ENCODE peak calls at places on chromosomes 4 and X, in four cellular contexts. One of them, this sample, is unnamed.

GRCh38 chr4:135718019-135718418 is 1516.4 kb upstream of the PABPC4L start:
- DNase-seq in substantia nigra: no peak
- DNase-seq in HL-60: no peak
- DNase-seq in CD8-positive, alpha-beta memory T cell: no peak
- DNase-seq in this sample: no peak

GRCh38 chr4:2059034-2059725 is at the start of gene NAT8L:
- DNase-seq in substantia nigra: no peak
- DNase-seq in HL-60: peak; percentile 46
- DNase-seq in CD8-positive, alpha-beta memory T cell: no peak
- DNase-seq in this sample: peak; percentile 49

GRCh38 chrX:15714529-15714928 is 23.5 kb upstream of the CA5B start:
- DNase-seq in substantia nigra: no peak
- DNase-seq in HL-60: no peak
- DNase-seq in CD8-positive, alpha-beta memory T cell: no peak
- DNase-seq in this sample: no peak

GRCh38 chr4:74056858-74057562 is 18.5 kb upstream of the CXCL3 start:
- DNase-seq in substantia nigra: no peak
- DNase-seq in HL-60: peak; percentile 4
- DNase-seq in CD8-positive, alpha-beta memory T cell: no peak
- DNase-seq in this sample: no peak

GRCh38 chr4:1644906-1645657 is 39.0 kb downstream of the FAM53A start:
- DNase-seq in substantia nigra: peak; percentile 75
- DNase-seq in HL-60: no peak
- DNase-seq in CD8-positive, alpha-beta memory T cell: no peak
- DNase-seq in this sample: peak; percentile 39

GRCh38 chrX:30713061-30713525 is 59.9 kb downstream of the GK start:
- DNase-seq in substantia nigra: peak; percentile 4
- DNase-seq in HL-60: peak; percentile 72
- DNase-seq in CD8-positive, alpha-beta memory T cell: peak; percentile 5
- DNase-seq in this sample: peak; percentile 41

GRCh38 chrX:67917412-67918010 is 373.7 kb downstream of the AR start:
- DNase-seq in substantia nigra: no peak
- DNase-seq in HL-60: peak; percentile 4
- DNase-seq in CD8-positive, alpha-beta memory T cell: no peak
- DNase-seq in this sample: peak; percentile 3

GRCh38 chrX:30794497-30794896 is 94.6 kb downstream of the TAB3 start:
- DNase-seq in substantia nigra: no peak
- DNase-seq in HL-60: no peak
- DNase-seq in CD8-positive, alpha-beta memory T cell: no peak
- DNase-seq in this sample: no peak

GRCh38 chrX:16719334-16720084 is at the start of gene SYAP1:
- DNase-seq in substantia nigra: peak; percentile 94
- DNase-seq in HL-60: peak; percentile 96
- DNase-seq in CD8-positive, alpha-beta memory T cell: peak; percentile 99
- DNase-seq in this sample: peak; percentile 98

GRCh38 chr4:108350332-108350731 is 181.6 kb upstream of the LEF1 start:
- DNase-seq in substantia nigra: no peak
- DNase-seq in HL-60: no peak
- DNase-seq in CD8-positive, alpha-beta memory T cell: no peak
- DNase-seq in this sample: peak; percentile 53

GRCh38 chr4:39308576-39308975 is 57.6 kb downstream of the RFC1 start:
- DNase-seq in substantia nigra: no peak
- DNase-seq in HL-60: no peak
- DNase-seq in CD8-positive, alpha-beta memory T cell: no peak
- DNase-seq in this sample: peak; percentile 65

GRCh38 chr4:41744572-41745291 is 3.8 kb downstream of the PHOX2B start:
- DNase-seq in substantia nigra: no peak
- DNase-seq in HL-60: no peak
- DNase-seq in CD8-positive, alpha-beta memory T cell: no peak
- DNase-seq in this sample: no peak

GRCh38 chr4:96459105-96459504 is 619.2 kb downstream of the PDHA2 start:
- DNase-seq in substantia nigra: no peak
- DNase-seq in HL-60: no peak
- DNase-seq in CD8-positive, alpha-beta memory T cell: no peak
- DNase-seq in this sample: no peak

GRCh38 chr4:75549019-75549418 is 6.8 kb upstream of the ODAPH start:
- DNase-seq in substantia nigra: no peak
- DNase-seq in HL-60: no peak
- DNase-seq in CD8-positive, alpha-beta memory T cell: no peak
- DNase-seq in this sample: peak; percentile 67

GRCh38 chrX:71100581-71101505 is 5.2 kb downstream of the FOXO4 start:
- DNase-seq in substantia nigra: no peak
- DNase-seq in HL-60: no peak
- DNase-seq in CD8-positive, alpha-beta memory T cell: peak; percentile 44
- DNase-seq in this sample: no peak

GRCh38 chr4:93080316-93080715 is 748.2 kb upstream of the ATOH1 start:
- DNase-seq in substantia nigra: no peak
- DNase-seq in HL-60: no peak
- DNase-seq in CD8-positive, alpha-beta memory T cell: no peak
- DNase-seq in this sample: no peak

GRCh38 chrX:9163153-9163790 is 129.3 kb upstream of the FAM9B start:
- DNase-seq in substantia nigra: no peak
- DNase-seq in HL-60: no peak
- DNase-seq in CD8-positive, alpha-beta memory T cell: no peak
- DNase-seq in this sample: peak; percentile 73

GRCh38 chrX:77276742-77277141 is 170.4 kb upstream of the FGF16 start:
- DNase-seq in substantia nigra: no peak
- DNase-seq in HL-60: no peak
- DNase-seq in CD8-positive, alpha-beta memory T cell: no peak
- DNase-seq in this sample: no peak

GRCh38 chrX:152850465-152850864 is 19.6 kb downstream of the NSDHL start:
- DNase-seq in substantia nigra: no peak
- DNase-seq in HL-60: no peak
- DNase-seq in CD8-positive, alpha-beta memory T cell: no peak
- DNase-seq in this sample: no peak

GRCh38 chr4:152684007-152684406 is 4.2 kb upstream of the TMEM154 start:
- DNase-seq in substantia nigra: no peak
- DNase-seq in HL-60: no peak
- DNase-seq in CD8-positive, alpha-beta memory T cell: no peak
- DNase-seq in this sample: no peak

GRCh38 chrX:15971696-15972095 is 117.1 kb upstream of the AP1S2 start:
- DNase-seq in substantia nigra: no peak
- DNase-seq in HL-60: no peak
- DNase-seq in CD8-positive, alpha-beta memory T cell: no peak
- DNase-seq in this sample: no peak

GRCh38 chr4:122456228-122457106 is at the start of gene IL2:
- DNase-seq in substantia nigra: no peak
- DNase-seq in HL-60: no peak
- DNase-seq in CD8-positive, alpha-beta memory T cell: no peak
- DNase-seq in this sample: no peak

GRCh38 chr4:8439914-8440490 is 521 bp downstream of the ACOX3 start:
- DNase-seq in substantia nigra: no peak
- DNase-seq in HL-60: peak; percentile 77
- DNase-seq in CD8-positive, alpha-beta memory T cell: no peak
- DNase-seq in this sample: peak; percentile 25

GRCh38 chr4:81723044-81723884 is 251.6 kb upstream of the RASGEF1B start:
- DNase-seq in substantia nigra: no peak
- DNase-seq in HL-60: no peak
- DNase-seq in CD8-positive, alpha-beta memory T cell: no peak
- DNase-seq in this sample: peak; percentile 26

GRCh38 chr4:86685401-86685800 is 91.3 kb downstream of the PTPN13 start:
- DNase-seq in substantia nigra: no peak
- DNase-seq in HL-60: no peak
- DNase-seq in CD8-positive, alpha-beta memory T cell: no peak
- DNase-seq in this sample: peak; percentile 15

GRCh38 chr4:115042496-115042895 is 70.9 kb downstream of the NDST4 start:
- DNase-seq in substantia nigra: no peak
- DNase-seq in HL-60: no peak
- DNase-seq in CD8-positive, alpha-beta memory T cell: no peak
- DNase-seq in this sample: no peak

GRCh38 chr4:80173841-80174240 is 23.5 kb upstream of the PRDM8 start:
- DNase-seq in substantia nigra: no peak
- DNase-seq in HL-60: no peak
- DNase-seq in CD8-positive, alpha-beta memory T cell: no peak
- DNase-seq in this sample: no peak

GRCh38 chr4:12050357-12050756 is 621.7 kb upstream of the HS3ST1 start:
- DNase-seq in substantia nigra: no peak
- DNase-seq in HL-60: no peak
- DNase-seq in CD8-positive, alpha-beta memory T cell: no peak
- DNase-seq in this sample: no peak

GRCh38 chr4:112970903-112971302 is 78.5 kb upstream of the ANK2 start:
- DNase-seq in substantia nigra: no peak
- DNase-seq in HL-60: no peak
- DNase-seq in CD8-positive, alpha-beta memory T cell: no peak
- DNase-seq in this sample: no peak

GRCh38 chr4:122341906-122342305 is 36.9 kb upstream of the ADAD1 start:
- DNase-seq in substantia nigra: no peak
- DNase-seq in HL-60: no peak
- DNase-seq in CD8-positive, alpha-beta memory T cell: no peak
- DNase-seq in this sample: no peak

GRCh38 chr4:41305486-41305885 is 48.8 kb downstream of the UCHL1 start:
- DNase-seq in substantia nigra: no peak
- DNase-seq in HL-60: no peak
- DNase-seq in CD8-positive, alpha-beta memory T cell: no peak
- DNase-seq in this sample: peak; percentile 78

GRCh38 chr4:133151681-133152329 is 2.7 kb downstream of the PCDH10 start:
- DNase-seq in substantia nigra: peak; percentile 83
- DNase-seq in HL-60: no peak
- DNase-seq in CD8-positive, alpha-beta memory T cell: no peak
- DNase-seq in this sample: no peak

GRCh38 chr4:41256131-41256739 is 493 bp upstream of the UCHL1 start:
- DNase-seq in substantia nigra: no peak
- DNase-seq in HL-60: no peak
- DNase-seq in CD8-positive, alpha-beta memory T cell: no peak
- DNase-seq in this sample: peak; percentile 47

GRCh38 chr4:52983563-52984303 is 121.6 kb downstream of the RASL11B start:
- DNase-seq in substantia nigra: no peak
- DNase-seq in HL-60: peak; percentile 25
- DNase-seq in CD8-positive, alpha-beta memory T cell: peak; percentile 35
- DNase-seq in this sample: peak; percentile 45

GRCh38 chr4:15001248-15001824 is 945 bp upstream of the CPEB2 start:
- DNase-seq in substantia nigra: peak; percentile 84
- DNase-seq in HL-60: peak; percentile 54
- DNase-seq in CD8-positive, alpha-beta memory T cell: peak; percentile 61
- DNase-seq in this sample: peak; percentile 67

GRCh38 chr4:47167391-47167790 is 136.0 kb downstream of the GABRB1 start:
- DNase-seq in substantia nigra: no peak
- DNase-seq in HL-60: no peak
- DNase-seq in CD8-positive, alpha-beta memory T cell: no peak
- DNase-seq in this sample: no peak

GRCh38 chr4:140637836-140638235 is 69.1 kb upstream of the UCP1 start:
- DNase-seq in substantia nigra: no peak
- DNase-seq in HL-60: peak; percentile 47
- DNase-seq in CD8-positive, alpha-beta memory T cell: peak; percentile 7
- DNase-seq in this sample: peak; percentile 53

GRCh38 chrX:5537098-5537497 is 691.6 kb downstream of the NLGN4X start:
- DNase-seq in substantia nigra: no peak
- DNase-seq in HL-60: no peak
- DNase-seq in CD8-positive, alpha-beta memory T cell: no peak
- DNase-seq in this sample: no peak

DNA sequence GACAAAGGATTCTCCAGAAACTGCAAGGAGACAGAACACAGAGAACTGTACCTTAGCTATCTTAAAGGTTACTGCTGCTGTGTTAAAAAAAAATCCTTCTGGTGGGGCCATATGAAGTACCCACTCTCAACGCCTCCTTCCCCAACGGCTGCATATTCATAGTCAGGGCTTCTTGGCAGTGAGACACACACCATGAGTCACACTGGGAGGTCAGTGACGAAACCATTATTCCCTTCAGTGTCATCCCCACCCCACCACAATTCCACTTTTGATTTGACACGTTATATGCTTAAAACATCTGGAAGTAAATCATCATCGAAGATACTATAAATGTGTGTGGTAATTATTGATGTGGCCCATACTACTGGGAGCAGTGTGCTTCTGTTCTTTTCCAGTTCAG is 271.5 kb downstream of the LDB2 start:
- DNase-seq in substantia nigra: no peak
- DNase-seq in HL-60: no peak
- DNase-seq in CD8-positive, alpha-beta memory T cell: no peak
- DNase-seq in this sample: no peak
- H3K27ac ChIP-seq in substantia nigra: no peak overlapping the region
- H3K27ac ChIP-seq in HL-60: no peak overlapping the region
- H3K27ac ChIP-seq in CD8-positive, alpha-beta memory T cell: no peak overlapping the region
- H3K27ac ChIP-seq in this sample: no peak overlapping the region

DNA sequence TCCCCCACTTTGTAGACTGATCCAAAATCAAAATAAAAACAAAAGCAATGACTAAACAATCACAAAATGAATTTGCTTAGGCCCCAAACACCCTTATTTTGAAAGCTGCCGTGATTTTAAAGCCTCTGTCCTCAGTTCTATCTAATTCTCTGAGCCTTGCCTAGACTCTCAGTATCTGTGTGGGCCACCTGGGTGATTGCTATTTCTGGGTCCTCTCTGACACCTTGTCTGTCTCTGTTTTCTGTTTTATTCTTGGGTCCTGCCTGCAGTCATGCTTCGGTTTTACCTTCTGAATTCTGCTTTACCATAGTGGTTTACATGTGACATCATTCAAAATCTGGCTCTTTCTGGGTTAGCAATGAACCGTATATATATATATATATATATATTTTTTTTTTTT is 710.8 kb upstream of the SLIT2 start:
- DNase-seq in substantia nigra: no peak
- DNase-seq in HL-60: no peak
- DNase-seq in CD8-positive, alpha-beta memory T cell: no peak
- DNase-seq in this sample: no peak
- H3K27ac ChIP-seq in substantia nigra: no peak overlapping the region
- H3K27ac ChIP-seq in HL-60: no peak overlapping the region
- H3K27ac ChIP-seq in CD8-positive, alpha-beta memory T cell: no peak overlapping the region
- H3K27ac ChIP-seq in this sample: no peak overlapping the region

GRCh38 chr4:176066757-176067156 is 1.1 kb downstream of the WDR17 start:
- DNase-seq in substantia nigra: no peak
- DNase-seq in HL-60: no peak
- DNase-seq in CD8-positive, alpha-beta memory T cell: no peak
- DNase-seq in this sample: no peak
- H3K27ac ChIP-seq in substantia nigra: no peak overlapping the region
- H3K27ac ChIP-seq in HL-60: no peak overlapping the region
- H3K27ac ChIP-seq in CD8-positive, alpha-beta memory T cell: no peak overlapping the region
- H3K27ac ChIP-seq in this sample: no peak overlapping the region

GRCh38 chrX:103626855-103627254 is 1.9 kb upstream of the TCEAL1 start:
- DNase-seq in substantia nigra: no peak
- DNase-seq in HL-60: no peak
- DNase-seq in CD8-positive, alpha-beta memory T cell: no peak
- DNase-seq in this sample: no peak

GRCh38 chrX:103629295-103630170 is 758 bp downstream of the TCEAL1 start:
- DNase-seq in substantia nigra: peak; percentile 64
- DNase-seq in HL-60: no peak
- DNase-seq in CD8-positive, alpha-beta memory T cell: peak; percentile 26
- DNase-seq in this sample: peak; percentile 89

GRCh38 chrX:103628386-103629290 is at the start of gene TCEAL1:
- DNase-seq in substantia nigra: peak; percentile 48
- DNase-seq in HL-60: no peak
- DNase-seq in CD8-positive, alpha-beta memory T cell: peak; percentile 50
- DNase-seq in this sample: peak; percentile 92

GRCh38 chrX:103631145-103631544 is 2.4 kb downstream of the TCEAL1 start:
- DNase-seq in substantia nigra: no peak
- DNase-seq in HL-60: no peak
- DNase-seq in CD8-positive, alpha-beta memory T cell: no peak
- DNase-seq in this sample: no peak

DNA sequence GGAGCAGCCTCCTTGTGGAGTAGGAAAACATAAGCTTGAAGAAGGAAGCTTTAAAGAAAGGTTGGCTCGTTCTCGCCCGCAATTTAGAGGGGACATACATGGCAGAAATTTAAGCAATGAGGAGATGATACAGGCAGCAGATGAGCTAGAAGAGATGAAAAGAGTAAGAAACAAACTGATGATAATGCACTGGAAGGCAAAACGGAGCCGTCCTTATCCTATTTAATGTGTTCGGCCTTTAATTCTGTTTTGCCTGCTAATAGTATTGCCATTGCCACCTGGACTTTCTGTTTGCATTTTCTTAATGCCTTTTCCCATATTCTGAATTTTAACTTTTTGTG is 1.4 kb downstream of the TCEAL1 start:
- DNase-seq in substantia nigra: no peak
- DNase-seq in HL-60: no peak
- DNase-seq in CD8-positive, alpha-beta memory T cell: no peak
- DNase-seq in this sample: no peak
- H3K27ac ChIP-seq in substantia nigra: peak overlapping the region; percentile 89
- H3K27ac ChIP-seq in HL-60: no peak overlapping the region
- H3K27ac ChIP-seq in CD8-positive, alpha-beta memory T cell: no peak overlapping the region
- H3K27ac ChIP-seq in this sample: peak overlapping the region; percentile 84